ENCODE peak calls at places on chromosomes 11 and 22, in seven cellular contexts. One of them, this sample, is unnamed.

GRCh38 chr11:120248551-120249278 is 8.8 kb downstream of the POU2F3 start:
- DNase-seq in GM12878: peak; percentile 93
- DNase-seq in HepG2: no peak
- DNase-seq in SK-N-SH: no peak
- DNase-seq in HCT116: peak; percentile 56
- DNase-seq in H1: no peak
- DNase-seq in K562: no peak
- DNase-seq in this sample: no peak

GRCh38 chr11:71213696-71214552 is 38.5 kb downstream of the SHANK2 start:
- DNase-seq in K562: no peak
- DNase-seq in H1: no peak
- DNase-seq in HCT116: no peak
- DNase-seq in GM12878: no peak
- DNase-seq in SK-N-SH: no peak
- DNase-seq in HepG2: no peak
- DNase-seq in this sample: no peak

GRCh38 chr11:62001450-62002178 is 34.2 kb upstream of the FTH1 start:
- DNase-seq in K562: no peak
- DNase-seq in HepG2: peak; percentile 91
- DNase-seq in H1: no peak
- DNase-seq in HCT116: no peak
- DNase-seq in SK-N-SH: no peak
- DNase-seq in GM12878: no peak
- DNase-seq in this sample: no peak

GRCh38 chr22:32352681-32353080 is 5.0 kb upstream of the RFPL3 start:
- DNase-seq in H1: no peak
- DNase-seq in SK-N-SH: no peak
- DNase-seq in GM12878: no peak
- DNase-seq in HepG2: no peak
- DNase-seq in K562: no peak
- DNase-seq in HCT116: no peak
- DNase-seq in this sample: no peak

GRCh38 chr22:37018815-37019308 is 385 bp downstream of the TST start:
- DNase-seq in H1: peak; percentile 78
- DNase-seq in K562: peak; percentile 54
- DNase-seq in GM12878: no peak
- DNase-seq in HepG2: peak; percentile 40
- DNase-seq in HCT116: no peak
- DNase-seq in SK-N-SH: peak; percentile 68
- DNase-seq in this sample: peak; percentile 20

GRCh38 chr11:117096973-117097566 is 1.2 kb downstream of the SIK3 start:
- DNase-seq in SK-N-SH: no peak
- DNase-seq in K562: no peak
- DNase-seq in HCT116: no peak
- DNase-seq in GM12878: no peak
- DNase-seq in H1: no peak
- DNase-seq in HepG2: no peak
- DNase-seq in this sample: no peak

GRCh38 chr11:134033276-134033675 is 35.6 kb upstream of the JAM3 start:
- DNase-seq in K562: no peak
- DNase-seq in HepG2: no peak
- DNase-seq in H1: no peak
- DNase-seq in GM12878: no peak
- DNase-seq in SK-N-SH: no peak
- DNase-seq in HCT116: no peak
- DNase-seq in this sample: no peak

GRCh38 chr11:8331767-8332166 is 68.1 kb upstream of the LMO1 start:
- DNase-seq in GM12878: no peak
- DNase-seq in HCT116: no peak
- DNase-seq in K562: no peak
- DNase-seq in H1: no peak
- DNase-seq in HepG2: no peak
- DNase-seq in SK-N-SH: no peak
- DNase-seq in this sample: no peak

GRCh38 chr11:20088368-20089260 is 71.7 kb downstream of the DBX1 start:
- DNase-seq in K562: no peak
- DNase-seq in GM12878: no peak
- DNase-seq in HepG2: no peak
- DNase-seq in H1: no peak
- DNase-seq in SK-N-SH: no peak
- DNase-seq in HCT116: no peak
- DNase-seq in this sample: no peak
- TF ChIP-seq JUND in K562: no peak
- TF ChIP-seq JUND in GM12878: no peak
- TF ChIP-seq JUND in HepG2: no peak
- TF ChIP-seq JUND in H1: no peak
- TF ChIP-seq JUND in SK-N-SH: no peak
- TF ChIP-seq JUND in HCT116: no peak
- TF ChIP-seq JUND in this sample: no peak

DNA sequence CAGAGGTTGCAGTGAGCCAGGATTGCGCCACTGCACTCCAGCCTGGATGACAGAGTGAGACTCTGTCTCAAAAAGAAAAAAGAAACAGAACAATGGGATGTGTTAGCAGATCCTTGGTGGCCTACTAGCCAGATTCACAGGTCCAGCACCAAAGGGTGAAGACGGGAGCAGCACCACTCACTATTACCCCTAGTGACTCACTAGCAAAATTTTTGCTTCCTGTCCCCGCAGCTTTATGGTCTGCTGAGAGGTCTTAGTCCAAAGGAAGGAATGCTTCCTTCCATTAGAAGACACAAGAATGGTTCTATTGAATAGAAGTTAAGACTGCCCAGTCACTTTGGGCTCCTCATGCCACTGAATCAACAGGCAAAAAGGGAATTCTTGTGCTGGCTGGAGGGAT is 35.9 kb upstream of the NUP50 start:
- DNase-seq in HCT116: no peak
- DNase-seq in GM12878: no peak
- DNase-seq in SK-N-SH: no peak
- DNase-seq in HepG2: no peak
- DNase-seq in H1: no peak
- DNase-seq in K562: no peak
- DNase-seq in this sample: no peak
- TF ChIP-seq JUND in HCT116: no peak
- TF ChIP-seq JUND in GM12878: no peak
- TF ChIP-seq JUND in SK-N-SH: no peak
- TF ChIP-seq JUND in HepG2: no peak
- TF ChIP-seq JUND in H1: no peak
- TF ChIP-seq JUND in K562: no peak
- TF ChIP-seq JUND in this sample: no peak

DNA sequence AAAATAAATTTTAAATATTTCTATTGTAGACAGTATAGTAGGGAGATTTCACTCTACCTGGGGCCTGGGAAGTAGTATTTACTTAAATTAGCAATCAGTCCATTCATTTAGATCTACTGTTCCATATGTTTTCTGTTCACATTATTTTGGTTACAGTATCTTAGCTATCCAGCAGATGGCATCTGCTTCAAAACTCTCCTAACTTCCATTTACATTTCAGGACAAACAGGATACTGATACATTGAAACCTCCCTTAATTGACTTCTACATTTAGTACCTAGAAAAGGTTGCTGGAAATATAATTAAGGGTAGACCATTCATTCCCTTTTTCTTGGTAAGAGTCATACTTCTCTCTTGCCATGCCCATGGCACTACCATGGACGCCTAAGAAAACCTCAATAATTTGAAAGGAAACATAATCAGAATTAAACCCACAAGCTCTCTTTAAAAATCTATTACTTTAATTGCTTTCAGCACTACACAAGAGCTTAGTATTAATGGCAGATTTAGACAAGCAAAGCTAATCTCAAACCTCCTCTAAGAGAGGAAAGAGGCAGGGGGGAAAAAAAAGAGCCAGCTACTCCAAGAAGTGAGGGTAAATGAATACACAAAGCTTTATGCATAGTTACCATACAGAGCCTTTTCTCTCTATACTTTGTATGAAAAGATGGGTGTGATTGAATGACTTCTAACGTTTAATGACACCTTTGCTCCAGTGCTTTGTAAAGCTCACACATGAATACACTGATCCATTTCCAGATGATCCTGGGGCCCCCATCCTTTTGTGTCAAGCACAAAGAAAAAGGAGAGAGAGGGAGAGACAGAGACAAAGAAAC is 131.2 kb upstream of the MTMR2 start:
- DNase-seq in HepG2: peak; percentile 44
- DNase-seq in SK-N-SH: peak; percentile 38
- DNase-seq in HCT116: peak; percentile 27
- DNase-seq in K562: peak; percentile 28
- DNase-seq in GM12878: no peak
- DNase-seq in H1: no peak
- DNase-seq in this sample: peak; percentile 25
- TF ChIP-seq JUND in HepG2: no peak
- TF ChIP-seq JUND in SK-N-SH: no peak
- TF ChIP-seq JUND in HCT116: no peak
- TF ChIP-seq JUND in K562: no peak
- TF ChIP-seq JUND in GM12878: no peak
- TF ChIP-seq JUND in H1: no peak
- TF ChIP-seq JUND in this sample: no peak

GRCh38 chr11:2346586-2347335 is 30.3 kb upstream of the CD81 start:
- DNase-seq in HCT116: no peak
- DNase-seq in H1: no peak
- DNase-seq in HepG2: no peak
- DNase-seq in K562: no peak
- DNase-seq in SK-N-SH: no peak
- DNase-seq in GM12878: no peak
- DNase-seq in this sample: no peak

GRCh38 chr11:2346014-2346413 is 31.1 kb upstream of the CD81 start:
- DNase-seq in HCT116: no peak
- DNase-seq in H1: no peak
- DNase-seq in GM12878: no peak
- DNase-seq in K562: no peak
- DNase-seq in SK-N-SH: no peak
- DNase-seq in HepG2: no peak
- DNase-seq in this sample: no peak

GRCh38 chr11:2343502-2343901 is 33.6 kb upstream of the CD81 start:
- DNase-seq in K562: no peak
- DNase-seq in SK-N-SH: no peak
- DNase-seq in HepG2: no peak
- DNase-seq in H1: no peak
- DNase-seq in GM12878: no peak
- DNase-seq in HCT116: no peak
- DNase-seq in this sample: no peak

GRCh38 chr11:2342981-2343380 is 34.1 kb upstream of the CD81 start:
- DNase-seq in SK-N-SH: no peak
- DNase-seq in H1: no peak
- DNase-seq in HCT116: no peak
- DNase-seq in HepG2: no peak
- DNase-seq in K562: no peak
- DNase-seq in GM12878: no peak
- DNase-seq in this sample: no peak

DNA sequence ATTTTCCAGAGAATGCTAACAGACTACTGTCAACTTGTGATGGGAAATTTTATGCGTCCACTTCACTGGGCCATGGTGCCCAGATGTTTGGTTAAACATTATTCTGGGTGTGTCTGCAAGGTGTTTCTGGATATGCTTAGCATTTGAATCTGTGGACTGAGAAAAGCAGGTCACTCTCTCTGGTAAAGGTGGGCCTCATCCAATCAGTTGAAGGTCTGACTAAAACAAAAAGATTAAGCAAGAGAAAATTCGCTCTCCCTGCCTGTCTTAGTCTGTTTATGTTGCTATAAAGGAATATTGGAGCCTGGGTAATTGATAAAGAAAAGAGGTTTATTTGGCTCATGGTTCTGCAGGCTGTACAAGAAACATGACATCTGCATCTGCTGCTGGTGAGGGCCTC is 32.1 kb upstream of the CD81 start:
- DNase-seq in K562: no peak
- DNase-seq in HCT116: no peak
- DNase-seq in HepG2: no peak
- DNase-seq in GM12878: no peak
- DNase-seq in H1: no peak
- DNase-seq in SK-N-SH: no peak
- DNase-seq in this sample: no peak
- TF ChIP-seq JUND in K562: no peak
- TF ChIP-seq JUND in HCT116: no peak
- TF ChIP-seq JUND in HepG2: no peak
- TF ChIP-seq JUND in GM12878: no peak
- TF ChIP-seq JUND in H1: no peak
- TF ChIP-seq JUND in SK-N-SH: no peak
- TF ChIP-seq JUND in this sample: no peak

DNA sequence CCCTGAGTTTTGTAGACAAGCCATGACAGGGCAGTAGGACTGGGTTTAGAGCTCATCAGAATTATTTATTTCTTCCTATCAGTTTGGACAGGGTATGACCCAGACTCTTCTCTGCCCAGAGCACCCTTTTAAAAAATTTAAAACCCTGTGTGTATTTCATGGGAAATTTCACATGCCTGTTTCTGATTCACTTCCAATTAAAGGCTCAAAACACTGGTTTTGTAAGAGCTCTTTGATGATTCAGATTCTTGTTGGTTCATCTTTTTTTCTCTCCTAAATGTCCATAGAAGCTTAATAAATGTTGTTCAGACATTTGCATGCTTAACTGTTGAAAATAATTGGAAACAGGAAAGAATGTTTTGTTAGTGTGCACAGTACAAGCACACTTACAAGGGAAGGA is 13.8 kb downstream of the FLI1 start:
- DNase-seq in GM12878: no peak
- DNase-seq in SK-N-SH: no peak
- DNase-seq in H1: no peak
- DNase-seq in HepG2: no peak
- DNase-seq in K562: no peak
- DNase-seq in HCT116: no peak
- DNase-seq in this sample: no peak
- TF ChIP-seq JUND in GM12878: no peak
- TF ChIP-seq JUND in SK-N-SH: no peak
- TF ChIP-seq JUND in H1: no peak
- TF ChIP-seq JUND in HepG2: no peak
- TF ChIP-seq JUND in K562: no peak
- TF ChIP-seq JUND in HCT116: no peak
- TF ChIP-seq JUND in this sample: no peak

GRCh38 chr11:2805388-2806057 is 80.1 kb downstream of the CDKN1C start:
- DNase-seq in GM12878: no peak
- DNase-seq in H1: no peak
- DNase-seq in HepG2: no peak
- DNase-seq in HCT116: no peak
- DNase-seq in K562: no peak
- DNase-seq in SK-N-SH: no peak
- DNase-seq in this sample: no peak

GRCh38 chr11:2806351-2807058 is 79.1 kb downstream of the CDKN1C start:
- DNase-seq in K562: no peak
- DNase-seq in HepG2: no peak
- DNase-seq in H1: peak; percentile 49
- DNase-seq in GM12878: no peak
- DNase-seq in HCT116: no peak
- DNase-seq in SK-N-SH: no peak
- DNase-seq in this sample: no peak

GRCh38 chr11:2807801-2808241 is 77.8 kb downstream of the CDKN1C start:
- DNase-seq in K562: no peak
- DNase-seq in GM12878: no peak
- DNase-seq in HepG2: no peak
- DNase-seq in HCT116: no peak
- DNase-seq in H1: no peak
- DNase-seq in SK-N-SH: no peak
- DNase-seq in this sample: no peak

GRCh38 chr11:2808850-2809847 is 76.4 kb downstream of the CDKN1C start:
- DNase-seq in GM12878: no peak
- DNase-seq in HCT116: no peak
- DNase-seq in SK-N-SH: no peak
- DNase-seq in K562: no peak
- DNase-seq in HepG2: no peak
- DNase-seq in H1: no peak
- DNase-seq in this sample: no peak

GRCh38 chr11:2807276-2807681 is 78.3 kb downstream of the CDKN1C start:
- DNase-seq in HCT116: no peak
- DNase-seq in SK-N-SH: peak; percentile 67
- DNase-seq in HepG2: peak; percentile 27
- DNase-seq in K562: peak; percentile 34
- DNase-seq in H1: no peak
- DNase-seq in GM12878: no peak
- DNase-seq in this sample: no peak
- TF ChIP-seq JUND in HCT116: no peak
- TF ChIP-seq JUND in SK-N-SH: no peak
- TF ChIP-seq JUND in HepG2: no peak
- TF ChIP-seq JUND in K562: no peak
- TF ChIP-seq JUND in H1: no peak
- TF ChIP-seq JUND in GM12878: no peak
- TF ChIP-seq JUND in this sample: no peak

This sample was measured in T47D.